ENCODE peak calls at places on chromosomes 11 and 22, in four cellular contexts. U is Panc1, O is pancreas, Q is natural killer cell. X is an unnamed sample.

GRCh38 chr22:20567371-20567847 is 60.0 kb downstream of the MED15 start:
- DNase-seq in Q (no peak), U (no peak), O (no peak), X (no peak)

GRCh38 chr11:78349114-78349513 is 68.5 kb downstream of the GAB2 start:
- DNase-seq in Q (no peak), O (no peak), U (no peak), X (no peak)

GRCh38 chr11:13963949-13964770 is 1.6 kb downstream of the SPON1 start:
- DNase-seq in O (peak; percentile 64), U (no peak), Q (no peak), X (no peak)

GRCh38 chr22:24067587-24068376 is 56.7 kb downstream of the CABIN1 start:
- DNase-seq in U (no peak), Q (no peak), O (no peak), X (no peak)

GRCh38 chr11:15493921-15494630 is 379.4 kb downstream of the INSC start:
- DNase-seq in Q (no peak), O (no peak), U (no peak), X (no peak)

GRCh38 chr11:1942541-1943260 is 4.4 kb upstream of the MRPL23 start:
- DNase-seq in U (no peak), Q (no peak), O (peak; percentile 37), X (no peak)

GRCh38 chr11:32809313-32809712 is 14.9 kb upstream of the CCDC73 start:
- DNase-seq in O (no peak), U (peak; percentile 77), Q (no peak), X (no peak)

GRCh38 chr22:49197500-49197899 is 630.2 kb downstream of the BRD1 start:
- DNase-seq in O (no peak), U (no peak), Q (no peak), X (no peak)

GRCh38 chr11:121800704-121801516 is 315.1 kb downstream of the BLID start:
- DNase-seq in O (no peak), Q (no peak), U (no peak), X (no peak)

GRCh38 chr11:125418396-125418795 is 77.7 kb downstream of the FEZ1 start:
- DNase-seq in O (no peak), Q (no peak), U (no peak), X (no peak)

GRCh38 chr22:29830585-29830984 is 7.5 kb downstream of the ASCC2 start:
- DNase-seq in Q (no peak), O (no peak), U (no peak), X (no peak)

GRCh38 chr11:16577490-16577889 is 161.0 kb upstream of the C11orf58 start:
- DNase-seq in O (no peak), U (no peak), Q (no peak), X (no peak)

GRCh38 chr11:69956669-69957190 is 121.4 kb upstream of the ANO1 start:
- DNase-seq in U (no peak), Q (no peak), O (no peak), X (no peak)

GRCh38 chr11:133081730-133082452 is 450.4 kb downstream of the OPCML start:
- DNase-seq in Q (no peak), U (no peak), O (peak; percentile 70), X (no peak)

GRCh38 chr11:13286247-13286821 is 8.7 kb downstream of the BMAL1 start:
- DNase-seq in O (no peak), U (no peak), Q (no peak), X (no peak)

GRCh38 chr22:38049812-38050619 is 7.2 kb upstream of the PICK1 start:
- DNase-seq in Q (no peak), O (peak; percentile 27), U (no peak), X (no peak)

GRCh38 chr11:34558211-34558610 is 44.6 kb upstream of the ELF5 start:
- DNase-seq in U (no peak), Q (no peak), O (no peak), X (no peak)

GRCh38 chr22:20203142-20204099 is 52.6 kb upstream of the CCDC188 start:
- DNase-seq in Q (no peak), U (no peak), O (no peak), X (no peak)

DNA sequence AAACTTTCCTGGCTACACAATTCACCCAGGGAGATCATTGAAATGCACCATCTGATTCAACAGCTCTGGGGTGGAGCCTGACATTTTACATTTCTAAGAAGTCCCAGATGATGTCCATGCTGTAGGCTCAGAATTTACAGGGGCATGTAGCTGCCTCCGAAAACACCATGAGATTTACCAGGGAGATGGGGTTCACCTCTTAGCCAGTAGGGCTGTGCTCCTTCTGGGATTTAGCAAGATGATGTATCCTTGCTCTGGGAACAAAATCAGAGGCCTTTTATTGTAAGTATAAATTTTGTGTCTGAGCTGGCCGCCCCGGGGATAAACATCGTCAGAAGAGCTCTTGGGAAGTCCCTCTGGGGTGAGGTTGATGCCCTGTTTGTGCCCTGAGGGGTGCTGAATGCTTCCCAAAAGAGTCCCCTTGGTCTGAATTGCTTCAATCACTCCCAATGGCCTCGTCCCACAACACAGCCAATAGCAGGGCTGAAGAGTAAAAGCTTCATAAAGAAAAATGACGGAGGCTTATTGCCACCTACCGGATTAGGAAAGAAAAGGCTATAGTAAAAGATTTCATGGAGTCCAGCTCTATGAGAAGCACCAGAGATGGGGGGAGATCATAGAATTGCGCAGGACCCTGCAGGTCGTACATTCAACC is 33.4 kb upstream of the API5 start:
- DNase-seq in U (no peak), O (no peak), Q (no peak), X (no peak)
- TF ChIP-seq CTCF in U (peak; percentile 78), O (no peak), Q (no peak), X (no peak)

DNA sequence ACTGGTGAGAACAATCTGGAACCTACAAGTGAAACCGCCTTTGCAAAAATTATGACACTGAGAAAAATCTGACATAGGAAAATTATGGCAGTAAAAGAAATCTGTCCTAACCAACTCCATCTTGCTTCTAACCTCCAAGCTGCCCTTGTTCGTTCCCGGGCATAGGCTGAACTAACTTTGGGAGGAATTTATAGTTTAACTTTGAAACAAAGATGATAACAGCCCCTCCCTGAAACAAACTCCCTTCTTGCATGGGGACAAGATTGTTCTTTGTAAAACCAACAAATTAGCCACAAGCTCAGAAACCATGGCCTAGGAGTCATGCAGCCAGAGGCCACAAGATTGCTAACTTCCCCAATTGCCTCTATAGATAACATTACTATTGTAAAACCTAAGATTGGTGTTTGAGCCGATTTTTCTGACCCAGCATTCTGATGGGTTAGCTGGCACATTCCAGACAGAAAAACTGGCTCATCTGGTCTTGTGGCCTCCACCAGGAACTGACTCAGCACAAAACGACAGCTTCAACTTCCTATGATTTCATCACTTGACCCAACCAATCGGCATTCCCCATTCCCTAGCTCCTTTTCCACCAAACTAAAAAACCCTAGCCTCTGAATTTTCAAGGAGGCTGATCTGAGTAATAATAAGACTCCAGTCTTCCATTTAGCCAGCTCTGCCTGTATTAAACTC is 3.6 kb upstream of the CCDC81 start:
- DNase-seq in U (no peak), Q (no peak), O (no peak), X (no peak)
- TF ChIP-seq CTCF in U (no peak), Q (no peak), O (no peak), X (no peak)

GRCh38 chr11:134124660-134125451 is 56.0 kb downstream of the JAM3 start:
- DNase-seq in U (no peak), Q (no peak), O (peak; percentile 83), X (no peak)
- TF ChIP-seq CTCF in U (no peak), Q (no peak), O (no peak), X (no peak)

DNA sequence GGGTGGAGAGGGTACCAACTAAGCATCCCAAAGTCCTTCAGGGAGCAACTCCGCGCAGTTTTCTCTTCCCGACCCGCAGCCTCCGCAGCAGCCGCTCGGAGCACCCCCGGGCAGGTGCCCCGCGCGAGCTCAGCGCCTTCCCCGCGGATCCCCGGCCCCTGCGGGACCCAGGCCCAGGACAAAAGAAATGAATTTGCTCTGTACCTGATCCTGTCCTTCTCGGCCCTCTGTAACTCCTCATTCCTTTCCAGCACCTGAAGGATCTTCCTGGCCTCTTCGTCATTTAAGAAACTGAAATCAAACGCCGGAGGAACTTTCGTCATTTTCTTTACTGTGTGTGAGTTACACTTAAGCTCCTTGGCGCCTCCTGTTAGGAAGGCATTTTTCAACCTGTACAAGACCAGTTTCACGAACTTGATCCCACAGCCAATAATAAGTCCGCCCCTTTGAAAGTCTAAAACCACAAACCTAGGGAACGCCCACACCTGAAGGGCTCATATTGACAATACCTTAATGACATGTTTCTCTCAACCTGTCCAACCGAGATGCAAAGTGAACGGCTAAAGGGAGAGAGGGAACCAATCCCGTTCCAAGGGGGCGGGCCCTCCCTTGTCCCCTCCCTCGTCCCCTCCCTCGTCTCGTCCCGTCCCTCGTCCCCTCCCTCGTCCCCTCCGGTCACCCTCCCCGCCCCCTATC is at the start of gene EXPH5:
- DNase-seq in O (peak; percentile 98), Q (peak; percentile 53), U (peak; percentile 73), X (peak; percentile 47)
- TF ChIP-seq CTCF in O (no peak), Q (no peak), U (no peak), X (no peak)

GRCh38 chr22:42630211-42630610 is 10.2 kb downstream of the ATP5MGL start:
- DNase-seq in O (no peak), Q (no peak), U (no peak), X (no peak)

GRCh38 chr22:42630901-42631602 is 9.3 kb downstream of the ATP5MGL start:
- DNase-seq in O (no peak), U (no peak), Q (no peak), X (no peak)

GRCh38 chr22:42635531-42635930 is 4.9 kb downstream of the ATP5MGL start:
- DNase-seq in Q (no peak), U (peak; percentile 66), O (no peak), X (no peak)

GRCh38 chr22:42633013-42633412 is 7.4 kb downstream of the ATP5MGL start:
- DNase-seq in O (no peak), Q (no peak), U (no peak), X (no peak)

DNA sequence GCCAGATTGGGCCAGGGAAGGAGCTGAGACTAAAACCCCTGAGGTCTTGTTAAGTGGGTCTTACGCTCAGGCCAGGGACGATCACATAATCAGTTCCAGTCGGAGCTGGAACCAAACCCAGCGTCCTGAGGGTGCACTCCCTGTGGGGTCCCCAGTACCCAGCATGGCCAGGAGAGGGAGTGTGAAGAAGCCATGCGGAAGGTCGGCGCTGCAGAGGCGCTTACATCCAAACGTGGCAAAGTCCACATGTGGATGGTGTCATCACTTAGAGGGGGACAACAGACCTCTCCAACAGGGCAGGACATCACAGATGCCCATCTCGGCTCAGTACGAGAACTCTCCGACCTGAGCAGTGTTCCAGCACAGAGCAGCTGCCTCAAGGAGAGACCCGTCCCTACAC is 8.3 kb downstream of the ATP5MGL start:
- DNase-seq in U (no peak), O (no peak), Q (no peak), X (no peak)
- TF ChIP-seq CTCF in U (no peak), O (no peak), Q (no peak), X (no peak)

X was measured in activated B cell treated with CpG ODN at 0.5 μM for 24 hours.